ENCODE peak calls at places on chromosomes 1 and 21, in nine cellular contexts. R is stimulated activated CD4-positive, alpha-beta T cell treated with anti-CD3 and anti-CD28 coated beads, TNF-alpha, amount 100 ng/mL, for 4 hours; V is RPMI8226; I is CMK; M is GM23248; D is hypothalamus; C is GM12891; K is CD8-positive, alpha-beta T cell; A is NCI-H1436 treated with DMSO at 0.1 percent for 48 hours. J is an unnamed sample.

GRCh38 chr1:218829143-218829542 is 344.5 kb upstream of the LYPLAL1 start:
- DNase-seq in I (no peak), R (no peak), C (no peak), M (peak), A (no peak), D (no peak), K (no peak), V (no peak), J (no peak)

GRCh38 chr1:231420299-231420958 is 1.7 kb downstream of the EGLN1 start:
- DNase-seq in I (no peak), C (no peak), A (no peak), D (no peak), V (peak), M (peak), K (no peak), R (no peak), J (no peak)

GRCh38 chr1:202968895-202969295 is 1.8 kb upstream of the CYB5R1 start:
- DNase-seq in K (no peak), R (no peak), V (peak), C (peak), A (peak), D (peak), M (peak), I (peak), J (peak)

GRCh38 chr1:113860891-113861290 is 10.6 kb downstream of the PTPN22 start:
- DNase-seq in A (no peak), K (no peak), D (no peak), M (peak), R (no peak), V (no peak), C (no peak), I (no peak), J (no peak)

GRCh38 chr1:215292906-215293305 is 210.4 kb downstream of the KCNK2 start:
- DNase-seq in R (no peak), M (no peak), A (no peak), I (no peak), C (no peak), V (no peak), D (no peak), K (no peak), J (no peak)

GRCh38 chr1:53740621-53741105 is 1.7 kb upstream of the GLIS1 start:
- DNase-seq in V (no peak), I (no peak), M (peak), R (no peak), A (no peak), K (no peak), D (no peak), C (no peak), J (no peak)

GRCh38 chr1:182629674-182630073 is 25.5 kb upstream of the RGS16 start:
- DNase-seq in R (peak), A (no peak), V (no peak), M (no peak), K (peak), I (peak), C (no peak), D (no peak), J (no peak)

GRCh38 chr21:39385299-39386145 is 36.6 kb upstream of the HMGN1 start:
- DNase-seq in I (peak), V (no peak), R (peak), M (peak), K (peak), C (no peak), D (peak), A (no peak), J (no peak)

GRCh38 chr1:197695961-197696360 is 79.3 kb downstream of the DENND1B start:
- DNase-seq in M (peak), A (no peak), C (no peak), R (no peak), D (no peak), I (no peak), V (no peak), K (no peak), J (no peak)

GRCh38 chr1:9018372-9018771 is 7.9 kb downstream of the SLC2A7 start:
- DNase-seq in R (no peak), K (no peak), D (no peak), C (no peak), V (no peak), A (no peak), I (no peak), M (no peak), J (no peak)

GRCh38 chr1:170071378-170071777 is 3.1 kb downstream of the KIFAP3 start:
- DNase-seq in V (no peak), I (no peak), M (no peak), R (no peak), K (no peak), A (no peak), D (no peak), C (no peak), J (no peak)

GRCh38 chr21:45517249-45518065 is 24.8 kb downstream of the SLC19A1 start:
- DNase-seq in M (no peak), R (no peak), V (no peak), A (no peak), I (no peak), C (no peak), K (no peak), D (no peak), J (peak)

GRCh38 chr1:22625262-22625925 is 11.0 kb upstream of the C1QA start:
- DNase-seq in K (no peak), V (peak), R (no peak), D (no peak), I (no peak), A (no peak), C (no peak), M (peak), J (no peak)

GRCh38 chr21:34824314-34824713 is 155.5 kb downstream of the CLIC6 start:
- DNase-seq in I (no peak), M (no peak), A (no peak), V (no peak), C (no peak), K (no peak), R (no peak), D (no peak), J (no peak)

GRCh38 chr1:2415801-2416208 is 3.4 kb upstream of the PEX10 start:
- DNase-seq in A (no peak), M (no peak), V (peak), R (no peak), K (peak), D (no peak), I (no peak), C (peak), J (no peak)

GRCh38 chr1:88802950-88803349 is 88.4 kb downstream of the GTF2B start:
- DNase-seq in V (no peak), I (no peak), A (no peak), R (no peak), D (no peak), M (peak), K (no peak), C (no peak), J (no peak)

GRCh38 chr1:1597275-1597930 is 2.5 kb downstream of the FNDC10 start:
- DNase-seq in A (no peak), K (no peak), M (peak), V (peak), D (no peak), C (peak), I (no peak), R (no peak), J (no peak)

GRCh38 chr1:1426961-1427934 is 6.2 kb upstream of the ANKRD65 start:
- DNase-seq in I (no peak), D (peak), R (no peak), K (no peak), C (peak), V (no peak), A (no peak), M (peak), J (no peak)